ENCODE peak calls at places on chromosomes 1 and 21, in six cellular contexts. One of them, this sample, is unnamed.

GRCh38 chr1:29521846-29522580 is 285.7 kb downstream of the PTPRU start:
- DNase-seq in brain microvascular endothelial cell: no peak
- DNase-seq in omental fat pad: no peak
- DNase-seq in heart right ventricle: no peak
- DNase-seq in neural crest cell: no peak
- DNase-seq in fibroblast of pulmonary artery: no peak
- DNase-seq in this sample: peak; percentile 51

GRCh38 chr21:26099610-26100219 is 70.9 kb downstream of the APP start:
- DNase-seq in brain microvascular endothelial cell: no peak
- DNase-seq in omental fat pad: no peak
- DNase-seq in heart right ventricle: no peak
- DNase-seq in neural crest cell: no peak
- DNase-seq in fibroblast of pulmonary artery: peak; percentile 53
- DNase-seq in this sample: no peak

GRCh38 chr1:47439151-47440051 is 1.6 kb downstream of the FOXD2 start:
- DNase-seq in brain microvascular endothelial cell: no peak
- DNase-seq in omental fat pad: no peak
- DNase-seq in heart right ventricle: no peak
- DNase-seq in neural crest cell: no peak
- DNase-seq in fibroblast of pulmonary artery: no peak
- DNase-seq in this sample: no peak

GRCh38 chr1:11882814-11883538 is 24.2 kb upstream of the NPPB start:
- DNase-seq in brain microvascular endothelial cell: no peak
- DNase-seq in omental fat pad: no peak
- DNase-seq in heart right ventricle: peak; percentile 84
- DNase-seq in neural crest cell: no peak
- DNase-seq in fibroblast of pulmonary artery: peak; percentile 21
- DNase-seq in this sample: no peak

GRCh38 chr21:35316933-35317332 is 267.8 kb upstream of the RUNX1 start:
- DNase-seq in brain microvascular endothelial cell: peak; percentile 92
- DNase-seq in omental fat pad: peak; percentile 34
- DNase-seq in heart right ventricle: no peak
- DNase-seq in neural crest cell: no peak
- DNase-seq in fibroblast of pulmonary artery: peak; percentile 78
- DNase-seq in this sample: no peak

GRCh38 chr1:29633784-29634183 is 397.5 kb downstream of the PTPRU start:
- DNase-seq in brain microvascular endothelial cell: no peak
- DNase-seq in omental fat pad: no peak
- DNase-seq in heart right ventricle: no peak
- DNase-seq in neural crest cell: no peak
- DNase-seq in fibroblast of pulmonary artery: no peak
- DNase-seq in this sample: peak; percentile 60

GRCh38 chr1:243883551-243883950 is 33.5 kb upstream of the AKT3 start:
- DNase-seq in brain microvascular endothelial cell: peak; percentile 77
- DNase-seq in omental fat pad: no peak
- DNase-seq in heart right ventricle: no peak
- DNase-seq in neural crest cell: no peak
- DNase-seq in fibroblast of pulmonary artery: peak; percentile 70
- DNase-seq in this sample: no peak

GRCh38 chr1:108000620-108001105 is 35.7 kb upstream of the VAV3 start:
- DNase-seq in brain microvascular endothelial cell: peak; percentile 82
- DNase-seq in omental fat pad: no peak
- DNase-seq in heart right ventricle: peak; percentile 68
- DNase-seq in neural crest cell: no peak
- DNase-seq in fibroblast of pulmonary artery: peak; percentile 93
- DNase-seq in this sample: no peak

GRCh38 chr1:52239708-52240001 is 97.8 kb downstream of the ZFYVE9 start:
- DNase-seq in brain microvascular endothelial cell: no peak
- DNase-seq in omental fat pad: no peak
- DNase-seq in heart right ventricle: no peak
- DNase-seq in neural crest cell: no peak
- DNase-seq in fibroblast of pulmonary artery: no peak
- DNase-seq in this sample: no peak

GRCh38 chr1:226608699-226609505 is 60.3 kb downstream of the STUM start:
- DNase-seq in brain microvascular endothelial cell: peak; percentile 43
- DNase-seq in omental fat pad: no peak
- DNase-seq in heart right ventricle: peak; percentile 67
- DNase-seq in neural crest cell: peak; percentile 76
- DNase-seq in fibroblast of pulmonary artery: peak; percentile 75
- DNase-seq in this sample: no peak

GRCh38 chr1:53588053-53588779 is 129.0 kb downstream of the DMRTB1 start:
- DNase-seq in brain microvascular endothelial cell: no peak
- DNase-seq in omental fat pad: no peak
- DNase-seq in heart right ventricle: no peak
- DNase-seq in neural crest cell: no peak
- DNase-seq in fibroblast of pulmonary artery: no peak
- DNase-seq in this sample: peak; percentile 56

GRCh38 chr1:74199504-74199903 is 1.5 kb downstream of the FPGT start:
- DNase-seq in brain microvascular endothelial cell: no peak
- DNase-seq in omental fat pad: no peak
- DNase-seq in heart right ventricle: no peak
- DNase-seq in neural crest cell: no peak
- DNase-seq in fibroblast of pulmonary artery: peak; percentile 16
- DNase-seq in this sample: no peak

GRCh38 chr1:171655215-171656116 is 3.0 kb upstream of the MYOC start:
- DNase-seq in brain microvascular endothelial cell: peak; percentile 64
- DNase-seq in omental fat pad: peak; percentile 46
- DNase-seq in heart right ventricle: peak; percentile 88
- DNase-seq in neural crest cell: peak; percentile 70
- DNase-seq in fibroblast of pulmonary artery: peak; percentile 93
- DNase-seq in this sample: peak; percentile 75

GRCh38 chr1:31705080-31705866 is 1.5 kb upstream of the COL16A1 start:
- DNase-seq in brain microvascular endothelial cell: peak; percentile 43
- DNase-seq in omental fat pad: no peak
- DNase-seq in heart right ventricle: peak; percentile 56
- DNase-seq in neural crest cell: no peak
- DNase-seq in fibroblast of pulmonary artery: peak; percentile 54
- DNase-seq in this sample: no peak

GRCh38 chr1:156281281-156282142 is 1.1 kb downstream of the SMG5 start:
- DNase-seq in brain microvascular endothelial cell: peak; percentile 56
- DNase-seq in omental fat pad: no peak
- DNase-seq in heart right ventricle: peak; percentile 65
- DNase-seq in neural crest cell: no peak
- DNase-seq in fibroblast of pulmonary artery: peak; percentile 51
- DNase-seq in this sample: no peak

GRCh38 chr1:112461200-112461871 is 47.4 kb upstream of the WNT2B start:
- DNase-seq in brain microvascular endothelial cell: no peak
- DNase-seq in omental fat pad: no peak
- DNase-seq in heart right ventricle: no peak
- DNase-seq in neural crest cell: no peak
- DNase-seq in fibroblast of pulmonary artery: no peak
- DNase-seq in this sample: no peak

GRCh38 chr1:37446874-37447273 is 27.5 kb upstream of the ZC3H12A start:
- DNase-seq in brain microvascular endothelial cell: no peak
- DNase-seq in omental fat pad: no peak
- DNase-seq in heart right ventricle: no peak
- DNase-seq in neural crest cell: no peak
- DNase-seq in fibroblast of pulmonary artery: no peak
- DNase-seq in this sample: no peak

GRCh38 chr21:32336711-32337110 is 38.1 kb downstream of the MRAP start:
- DNase-seq in brain microvascular endothelial cell: peak; percentile 79
- DNase-seq in omental fat pad: no peak
- DNase-seq in heart right ventricle: no peak
- DNase-seq in neural crest cell: no peak
- DNase-seq in fibroblast of pulmonary artery: peak; percentile 39
- DNase-seq in this sample: no peak

GRCh38 chr1:17212487-17213121 is 7.7 kb downstream of the PADI1 start:
- DNase-seq in brain microvascular endothelial cell: peak; percentile 65
- DNase-seq in omental fat pad: no peak
- DNase-seq in heart right ventricle: peak; percentile 25
- DNase-seq in neural crest cell: no peak
- DNase-seq in fibroblast of pulmonary artery: peak; percentile 83
- DNase-seq in this sample: peak; percentile 86

DNA sequence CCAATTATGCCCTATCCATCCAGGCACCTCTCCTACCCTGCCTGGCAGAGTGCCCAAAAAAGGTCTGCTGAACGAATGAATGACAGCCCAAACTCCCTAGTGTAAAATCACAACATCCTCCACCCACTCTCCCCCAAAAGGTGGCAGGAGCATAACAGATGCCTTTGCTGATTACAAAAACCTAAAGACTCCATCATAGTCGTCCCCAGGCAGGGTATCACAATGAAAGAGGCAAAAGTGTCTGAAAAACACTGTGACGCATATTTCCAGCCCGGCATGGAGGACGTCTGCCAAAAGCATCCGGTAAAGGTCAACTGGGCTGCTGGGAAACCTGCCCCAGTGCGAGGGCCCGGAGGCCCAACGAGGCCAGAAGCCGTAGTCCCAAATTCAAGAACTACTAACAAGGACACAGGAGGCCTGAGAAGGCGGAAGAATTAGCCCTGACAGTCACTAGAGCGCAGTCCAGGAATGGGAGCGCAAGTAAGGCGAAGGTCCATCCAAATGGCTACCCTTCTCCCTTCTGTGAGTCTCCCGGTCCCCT is 578 bp downstream of the SMIM12 start:
- DNase-seq in brain microvascular endothelial cell: peak; percentile 31
- DNase-seq in omental fat pad: no peak
- DNase-seq in heart right ventricle: no peak
- DNase-seq in neural crest cell: no peak
- DNase-seq in fibroblast of pulmonary artery: peak; percentile 60
- DNase-seq in this sample: no peak
- TF ChIP-seq CTCF in brain microvascular endothelial cell: no peak
- TF ChIP-seq CTCF in omental fat pad: no peak
- TF ChIP-seq CTCF in heart right ventricle: no peak
- TF ChIP-seq CTCF in neural crest cell: no peak
- TF ChIP-seq CTCF in fibroblast of pulmonary artery: no peak
- TF ChIP-seq CTCF in this sample: no peak

DNA sequence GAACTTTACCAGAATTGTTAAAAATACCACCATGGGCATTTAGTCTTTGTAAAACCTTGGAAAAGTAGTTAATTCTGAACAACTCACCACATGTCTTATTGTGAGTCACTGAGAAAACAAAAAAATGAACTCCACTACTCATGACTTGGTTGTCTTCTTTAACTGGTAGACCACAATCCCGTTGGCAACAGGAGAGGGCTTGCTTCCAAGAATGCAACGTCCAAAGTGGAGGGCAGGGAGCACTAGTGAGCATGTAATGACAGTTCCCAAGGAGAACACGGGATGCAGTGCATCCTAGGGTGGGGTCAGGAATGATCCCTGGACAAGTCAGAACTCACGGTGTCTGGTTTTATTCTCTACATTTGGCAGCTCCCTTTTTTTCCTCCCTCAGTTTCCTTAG is 15.2 kb upstream of the HMCN1 start:
- DNase-seq in brain microvascular endothelial cell: peak; percentile 93
- DNase-seq in omental fat pad: no peak
- DNase-seq in heart right ventricle: no peak
- DNase-seq in neural crest cell: no peak
- DNase-seq in fibroblast of pulmonary artery: peak; percentile 80
- DNase-seq in this sample: no peak
- TF ChIP-seq CTCF in brain microvascular endothelial cell: peak; percentile 73
- TF ChIP-seq CTCF in omental fat pad: no peak
- TF ChIP-seq CTCF in heart right ventricle: no peak
- TF ChIP-seq CTCF in neural crest cell: peak; percentile 13
- TF ChIP-seq CTCF in fibroblast of pulmonary artery: peak; percentile 36
- TF ChIP-seq CTCF in this sample: no peak

DNA sequence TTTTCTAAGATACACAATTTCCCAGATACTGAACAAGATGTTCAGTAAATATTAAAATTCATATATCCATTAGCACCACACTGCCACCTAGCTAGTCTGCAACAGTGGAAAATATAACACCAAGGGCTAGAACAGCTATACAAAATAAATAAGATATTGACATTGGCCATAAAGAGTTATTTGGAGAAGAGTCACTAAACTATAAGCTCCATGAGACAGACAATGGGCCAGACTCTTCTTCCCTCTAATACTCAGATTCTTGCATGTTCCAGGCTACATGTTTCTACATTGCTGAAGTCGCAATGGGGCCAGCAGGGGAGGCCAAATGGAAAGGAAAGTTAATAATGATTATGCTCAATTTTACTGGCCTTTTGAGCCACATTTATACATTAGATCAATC is 21.5 kb downstream of the SPATA6 start:
- DNase-seq in brain microvascular endothelial cell: no peak
- DNase-seq in omental fat pad: no peak
- DNase-seq in heart right ventricle: no peak
- DNase-seq in neural crest cell: no peak
- DNase-seq in fibroblast of pulmonary artery: peak; percentile 22
- DNase-seq in this sample: no peak
- TF ChIP-seq CTCF in brain microvascular endothelial cell: peak; percentile 28
- TF ChIP-seq CTCF in omental fat pad: no peak
- TF ChIP-seq CTCF in heart right ventricle: no peak
- TF ChIP-seq CTCF in neural crest cell: no peak
- TF ChIP-seq CTCF in fibroblast of pulmonary artery: peak; percentile 49
- TF ChIP-seq CTCF in this sample: no peak

GRCh38 chr21:22345624-22346023 is 1347.4 kb downstream of the NCAM2 start:
- DNase-seq in brain microvascular endothelial cell: no peak
- DNase-seq in omental fat pad: no peak
- DNase-seq in heart right ventricle: no peak
- DNase-seq in neural crest cell: no peak
- DNase-seq in fibroblast of pulmonary artery: no peak
- DNase-seq in this sample: no peak

GRCh38 chr21:22343303-22343702 is 1345.1 kb downstream of the NCAM2 start:
- DNase-seq in brain microvascular endothelial cell: no peak
- DNase-seq in omental fat pad: no peak
- DNase-seq in heart right ventricle: no peak
- DNase-seq in neural crest cell: no peak
- DNase-seq in fibroblast of pulmonary artery: no peak
- DNase-seq in this sample: no peak

GRCh38 chr21:22342855-22343254 is 1344.6 kb downstream of the NCAM2 start:
- DNase-seq in brain microvascular endothelial cell: no peak
- DNase-seq in omental fat pad: no peak
- DNase-seq in heart right ventricle: no peak
- DNase-seq in neural crest cell: no peak
- DNase-seq in fibroblast of pulmonary artery: no peak
- DNase-seq in this sample: no peak

GRCh38 chr21:22346576-22346975 is 1348.4 kb downstream of the NCAM2 start:
- DNase-seq in brain microvascular endothelial cell: no peak
- DNase-seq in omental fat pad: no peak
- DNase-seq in heart right ventricle: no peak
- DNase-seq in neural crest cell: no peak
- DNase-seq in fibroblast of pulmonary artery: no peak
- DNase-seq in this sample: no peak

GRCh38 chr21:22343721-22344120 is 1345.5 kb downstream of the NCAM2 start:
- DNase-seq in brain microvascular endothelial cell: no peak
- DNase-seq in omental fat pad: no peak
- DNase-seq in heart right ventricle: no peak
- DNase-seq in neural crest cell: no peak
- DNase-seq in fibroblast of pulmonary artery: no peak
- DNase-seq in this sample: no peak
- TF ChIP-seq CTCF in brain microvascular endothelial cell: no peak
- TF ChIP-seq CTCF in omental fat pad: no peak
- TF ChIP-seq CTCF in heart right ventricle: no peak
- TF ChIP-seq CTCF in neural crest cell: no peak
- TF ChIP-seq CTCF in fibroblast of pulmonary artery: no peak
- TF ChIP-seq CTCF in this sample: no peak

GRCh38 chr21:42614811-42615342 is 38.5 kb upstream of the PDE9A start:
- DNase-seq in brain microvascular endothelial cell: no peak
- DNase-seq in omental fat pad: no peak
- DNase-seq in heart right ventricle: no peak
- DNase-seq in neural crest cell: no peak
- DNase-seq in fibroblast of pulmonary artery: no peak
- DNase-seq in this sample: no peak
- TF ChIP-seq CTCF in brain microvascular endothelial cell: no peak
- TF ChIP-seq CTCF in omental fat pad: no peak
- TF ChIP-seq CTCF in heart right ventricle: no peak
- TF ChIP-seq CTCF in neural crest cell: no peak
- TF ChIP-seq CTCF in fibroblast of pulmonary artery: no peak
- TF ChIP-seq CTCF in this sample: no peak

This sample was measured in type B pancreatic cell.